ENCODE peak calls at places on chromosome 3, in five cellular contexts. U, Q, G, T and O are unnamed samples.

GRCh38 chr3:195060531-195061385 is 210.2 kb downstream of the XXYLT1 start:
- DNase-seq in U (no peak), Q (no peak), G (no peak), T (no peak), O (no peak)

GRCh38 chr3:149000207-149000745 is 8.9 kb downstream of the GYG1 start:
- DNase-seq in U (no peak), Q (no peak), G (no peak), T (peak; percentile 65), O (no peak)

GRCh38 chr3:31925271-31925630 is 55.8 kb downstream of the OSBPL10 start:
- DNase-seq in U (no peak), Q (no peak), G (no peak), T (no peak), O (no peak)

GRCh38 chr3:193938613-193939012 is 197.3 kb upstream of the HES1 start:
- DNase-seq in U (peak; percentile 74), Q (no peak), G (peak; percentile 37), T (no peak), O (no peak)

GRCh38 chr3:72336821-72337479 is 511.3 kb downstream of the SHQ1 start:
- DNase-seq in U (peak; percentile 23), Q (peak; percentile 89), G (peak; percentile 90), T (peak; percentile 89), O (peak; percentile 71)

GRCh38 chr3:191197761-191198160 is 1.3 kb upstream of the OSTN start:
- DNase-seq in U (no peak), Q (no peak), G (no peak), T (no peak), O (no peak)

GRCh38 chr3:172272699-172273098 is 175.6 kb downstream of the GHSR start:
- DNase-seq in U (no peak), Q (no peak), G (no peak), T (peak; percentile 51), O (peak; percentile 75)

GRCh38 chr3:4695846-4696245 is 202.7 kb downstream of the ITPR1 start:
- DNase-seq in U (no peak), Q (no peak), G (no peak), T (no peak), O (no peak)

GRCh38 chr3:127671523-127672428 is 976 bp upstream of the ABTB1 start:
- DNase-seq in U (no peak), Q (no peak), G (no peak), T (no peak), O (no peak)

GRCh38 chr3:183490653-183491052 is 62.2 kb upstream of the MCF2L2 start:
- DNase-seq in U (no peak), Q (no peak), G (peak; percentile 42), T (no peak), O (no peak)

GRCh38 chr3:101779808-101780366 is 876 bp downstream of the NXPE3 start:
- DNase-seq in U (no peak), Q (no peak), G (no peak), T (peak; percentile 26), O (peak; percentile 15)

GRCh38 chr3:195407511-195408409 is 35.1 kb downstream of the ACAP2 start:
- DNase-seq in U (no peak), Q (no peak), G (no peak), T (no peak), O (no peak)

GRCh38 chr3:127796751-127797150 is 25.6 kb downstream of the MGLL start:
- DNase-seq in U (no peak), Q (no peak), G (no peak), T (no peak), O (no peak)

GRCh38 chr3:193812791-193813505 is 219.9 kb downstream of the OPA1 start:
- DNase-seq in U (no peak), Q (no peak), G (no peak), T (no peak), O (no peak)

GRCh38 chr3:177753498-177754155 is 556.3 kb upstream of the TBL1XR1 start:
- DNase-seq in U (no peak), Q (peak; percentile 75), G (no peak), T (peak; percentile 70), O (peak; percentile 39)

GRCh38 chr3:70264122-70264780 is 48.2 kb downstream of the MDFIC2 start:
- DNase-seq in U (no peak), Q (no peak), G (no peak), T (peak; percentile 5), O (peak; percentile 19)

GRCh38 chr3:195147649-195148121 is 123.3 kb downstream of the XXYLT1 start:
- DNase-seq in U (no peak), Q (peak; percentile 54), G (no peak), T (no peak), O (peak; percentile 74)

GRCh38 chr3:77125934-77126333 is 86.0 kb downstream of the ROBO2 start:
- DNase-seq in U (no peak), Q (no peak), G (no peak), T (no peak), O (no peak)

GRCh38 chr3:23129817-23130216 is 73.3 kb upstream of the UBE2E2 start:
- DNase-seq in U (no peak), Q (no peak), G (peak; percentile 59), T (peak; percentile 19), O (no peak)

GRCh38 chr3:58528629-58529028 is 8.4 kb downstream of the ACOX2 start:
- DNase-seq in U (no peak), Q (peak; percentile 62), G (peak; percentile 67), T (peak; percentile 79), O (peak; percentile 37)

GRCh38 chr3:62376906-62377865 is 3.8 kb upstream of the FEZF2 start:
- DNase-seq in U (no peak), Q (no peak), G (no peak), T (no peak), O (no peak)

GRCh38 chr3:71061037-71061436 is 522.5 kb downstream of the FOXP1 start:
- DNase-seq in U (no peak), Q (no peak), G (no peak), T (no peak), O (peak; percentile 30)

GRCh38 chr3:185253645-185254410 is at the start of gene EHHADH:
- DNase-seq in U (no peak), Q (peak; percentile 78), G (peak; percentile 69), T (peak; percentile 76), O (peak; percentile 48)

GRCh38 chr3:172993412-172993811 is 147.6 kb downstream of the SPATA16 start:
- DNase-seq in U (no peak), Q (no peak), G (no peak), T (no peak), O (no peak)

GRCh38 chr3:135982922-135983581 is 17.5 kb downstream of the PPP2R3A start:
- DNase-seq in U (no peak), Q (no peak), G (no peak), T (no peak), O (peak; percentile 17)

GRCh38 chr3:136957751-136958288 is at the start of gene IL20RB:
- DNase-seq in U (no peak), Q (no peak), G (no peak), T (peak; percentile 50), O (peak; percentile 94)

GRCh38 chr3:132641837-132642538 is 17.6 kb downstream of the ACAD11 start:
- DNase-seq in U (peak; percentile 27), Q (no peak), G (no peak), T (peak; percentile 77), O (peak; percentile 86)

GRCh38 chr3:16477054-16477453 is 36.4 kb downstream of the RFTN1 start:
- DNase-seq in U (no peak), Q (no peak), G (no peak), T (peak; percentile 41), O (peak; percentile 56)

GRCh38 chr3:183339461-183340086 is 86.5 kb downstream of the B3GNT5 start:
- DNase-seq in U (no peak), Q (no peak), G (no peak), T (no peak), O (no peak)

GRCh38 chr3:182294256-182294655 is 499.0 kb upstream of the ATP11B start:
- DNase-seq in U (no peak), Q (no peak), G (no peak), T (no peak), O (no peak)

GRCh38 chr3:15858547-15859506 is 61.0 kb upstream of the ANKRD28 start:
- DNase-seq in U (peak; percentile 30), Q (peak; percentile 10), G (peak; percentile 30), T (peak; percentile 2), O (peak; percentile 20)

DNA sequence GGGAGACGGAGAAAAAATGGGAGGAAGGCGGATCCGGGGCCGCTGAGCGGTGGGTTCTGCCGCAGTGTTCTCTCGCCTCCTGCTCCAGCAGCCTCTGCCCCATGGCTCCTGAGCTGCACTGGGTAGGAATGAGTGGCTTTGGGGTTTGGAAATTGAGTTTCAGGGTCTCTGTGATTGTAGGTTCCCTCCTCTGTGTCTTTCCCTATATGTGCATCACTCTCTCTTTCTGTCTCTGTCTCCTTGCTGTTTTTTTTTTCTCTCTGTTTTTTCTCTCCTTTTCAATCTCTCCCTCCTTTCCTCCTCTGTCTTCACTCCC is 1.9 kb downstream of the GRM7 start:
- DNase-seq in U (peak; percentile 20), Q (no peak), G (no peak), T (no peak), O (no peak)
- H3K4me3 ChIP-seq in U (peak overlapping the region; percentile 71), Q (no peak overlapping the region), G (no peak overlapping the region), T (no peak overlapping the region), O (no peak overlapping the region)

GRCh38 chr3:47890037-47890831 is 87.3 kb downstream of the DHX30 start:
- DNase-seq in U (peak; percentile 51), Q (no peak), G (no peak), T (no peak), O (no peak)
- H3K4me3 ChIP-seq in U (no peak overlapping the region), Q (peak overlapping the region; percentile 9), G (no peak overlapping the region), T (no peak overlapping the region), O (no peak overlapping the region)

GRCh38 chr3:25655659-25656058 is 9.0 kb downstream of the TOP2B start:
- DNase-seq in U (no peak), Q (no peak), G (no peak), T (no peak), O (no peak)

GRCh38 chr3:25652921-25653320 is 11.8 kb downstream of the TOP2B start:
- DNase-seq in U (no peak), Q (no peak), G (no peak), T (no peak), O (peak; percentile 23)

GRCh38 chr3:25657293-25657692 is 7.4 kb downstream of the TOP2B start:
- DNase-seq in U (no peak), Q (no peak), G (no peak), T (no peak), O (no peak)

GRCh38 chr3:25654576-25654975 is 10.1 kb downstream of the TOP2B start:
- DNase-seq in U (no peak), Q (no peak), G (no peak), T (no peak), O (no peak)

DNA sequence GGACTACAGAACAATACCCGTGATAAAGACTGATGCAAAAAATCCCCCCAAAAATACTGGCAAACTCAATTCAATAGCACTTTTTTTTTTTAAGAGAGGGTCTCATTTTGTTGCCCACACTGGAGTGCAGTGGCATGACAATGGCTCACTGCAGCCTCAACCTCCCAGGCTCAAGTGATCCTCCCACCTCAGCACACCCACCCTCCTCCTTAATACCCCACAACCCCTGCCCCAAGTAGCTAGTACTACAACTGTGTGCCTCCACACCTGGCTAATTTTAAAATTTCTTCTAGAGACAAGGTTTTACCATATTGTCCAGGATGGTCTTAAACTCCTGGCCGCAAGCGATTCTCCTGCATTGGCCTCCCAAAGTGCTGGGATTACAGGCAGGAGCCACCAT is 11.4 kb downstream of the TOP2B start:
- DNase-seq in U (no peak), Q (no peak), G (no peak), T (no peak), O (no peak)
- H3K4me3 ChIP-seq in U (no peak overlapping the region), Q (no peak overlapping the region), G (no peak overlapping the region), T (no peak overlapping the region), O (no peak overlapping the region)

DNA sequence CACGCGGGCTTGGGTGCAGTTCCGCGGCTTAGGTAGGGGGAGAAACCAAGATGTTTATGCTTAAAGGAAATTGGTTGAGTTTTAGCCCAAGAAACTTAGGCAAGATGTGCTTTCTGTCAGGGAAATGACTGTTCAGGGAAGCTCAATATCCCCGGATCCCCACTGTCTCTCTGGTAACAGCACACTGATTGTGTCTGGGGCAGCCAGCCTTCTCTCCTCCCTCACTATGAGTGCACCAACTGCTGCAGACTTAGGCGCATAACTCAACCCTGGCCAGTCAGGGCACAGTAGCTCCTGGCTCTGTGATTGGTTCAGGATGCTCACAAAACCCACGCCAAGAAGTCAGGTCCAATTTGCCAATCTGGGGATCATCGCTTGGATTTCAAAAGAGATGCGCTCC is 42.6 kb upstream of the CACNA2D3 start:
- DNase-seq in U (no peak), Q (no peak), G (no peak), T (no peak), O (no peak)
- H3K4me3 ChIP-seq in U (no peak overlapping the region), Q (no peak overlapping the region), G (no peak overlapping the region), T (no peak overlapping the region), O (no peak overlapping the region)